ENCODE peak calls at places on chromosomes 6 and 20, in four cellular contexts. One of them, this sample, is unnamed.

GRCh38 chr20:17431621-17432364 is 99.4 kb downstream of the BFSP1 start:
- DNase-seq in psoas muscle: peak; percentile 69
- DNase-seq in kidney: no peak
- DNase-seq in left ventricle myocardium inferior: peak; percentile 47
- DNase-seq in this sample: no peak

GRCh38 chr20:54015496-54015895 is 54.9 kb downstream of the BCAS1 start:
- DNase-seq in kidney: no peak
- DNase-seq in left ventricle myocardium inferior: no peak
- DNase-seq in psoas muscle: no peak
- DNase-seq in this sample: no peak

GRCh38 chr6:137832110-137832509 is 34.9 kb upstream of the TNFAIP3 start:
- DNase-seq in kidney: no peak
- DNase-seq in psoas muscle: no peak
- DNase-seq in left ventricle myocardium inferior: no peak
- DNase-seq in this sample: no peak

GRCh38 chr6:43978473-43979360 is 148.5 kb downstream of the MRPL14 start:
- DNase-seq in psoas muscle: no peak
- DNase-seq in left ventricle myocardium inferior: no peak
- DNase-seq in kidney: no peak
- DNase-seq in this sample: no peak

GRCh38 chr6:85547719-85548118 is 45.9 kb downstream of the SNX14 start:
- DNase-seq in left ventricle myocardium inferior: no peak
- DNase-seq in psoas muscle: no peak
- DNase-seq in kidney: no peak
- DNase-seq in this sample: no peak

GRCh38 chr6:167817729-167818128 is 9.0 kb upstream of the AFDN start:
- DNase-seq in psoas muscle: no peak
- DNase-seq in left ventricle myocardium inferior: no peak
- DNase-seq in kidney: no peak
- DNase-seq in this sample: no peak

GRCh38 chr6:108666656-108667260 is 106.0 kb downstream of the FOXO3 start:
- DNase-seq in kidney: no peak
- DNase-seq in left ventricle myocardium inferior: no peak
- DNase-seq in psoas muscle: no peak
- DNase-seq in this sample: no peak

GRCh38 chr20:46797201-46797600 is 87.8 kb downstream of the SLC2A10 start:
- DNase-seq in psoas muscle: no peak
- DNase-seq in left ventricle myocardium inferior: no peak
- DNase-seq in kidney: no peak
- DNase-seq in this sample: no peak

GRCh38 chr6:160167547-160168391 is 46.2 kb downstream of the SLC22A1 start:
- DNase-seq in left ventricle myocardium inferior: no peak
- DNase-seq in kidney: no peak
- DNase-seq in psoas muscle: no peak
- DNase-seq in this sample: no peak
- TF ChIP-seq CTCF in left ventricle myocardium inferior: no peak
- TF ChIP-seq CTCF in kidney: peak; percentile 8
- TF ChIP-seq CTCF in psoas muscle: no peak
- TF ChIP-seq CTCF in this sample: no peak

GRCh38 chr20:31835977-31836852 is 9.2 kb downstream of the FOXS1 start:
- DNase-seq in kidney: peak; percentile 95
- DNase-seq in left ventricle myocardium inferior: peak; percentile 79
- DNase-seq in psoas muscle: peak; percentile 94
- DNase-seq in this sample: peak; percentile 91
- H3K27ac ChIP-seq in kidney: no peak overlapping the region
- H3K27ac ChIP-seq in left ventricle myocardium inferior: peak overlapping the region; percentile 42
- H3K27ac ChIP-seq in psoas muscle: peak overlapping the region; percentile 67
- H3K27ac ChIP-seq in this sample: peak overlapping the region; percentile 33

GRCh38 chr6:134177753-134178229 is 125.4 kb upstream of the SLC2A12 start:
- DNase-seq in psoas muscle: no peak
- DNase-seq in kidney: no peak
- DNase-seq in left ventricle myocardium inferior: no peak
- DNase-seq in this sample: no peak

GRCh38 chr6:134176283-134176975 is 124.0 kb upstream of the SLC2A12 start:
- DNase-seq in kidney: peak; percentile 92
- DNase-seq in psoas muscle: peak; percentile 85
- DNase-seq in left ventricle myocardium inferior: peak; percentile 62
- DNase-seq in this sample: peak; percentile 70

GRCh38 chr6:134177236-134177635 is 124.8 kb upstream of the SLC2A12 start:
- DNase-seq in left ventricle myocardium inferior: no peak
- DNase-seq in psoas muscle: no peak
- DNase-seq in kidney: no peak
- DNase-seq in this sample: no peak

GRCh38 chr6:134175532-134176282 is 123.3 kb upstream of the SLC2A12 start:
- DNase-seq in kidney: peak; percentile 95
- DNase-seq in psoas muscle: peak; percentile 57
- DNase-seq in left ventricle myocardium inferior: peak; percentile 79
- DNase-seq in this sample: peak; percentile 91

GRCh38 chr6:134178230-134179044 is 126.0 kb upstream of the SLC2A12 start:
- DNase-seq in left ventricle myocardium inferior: peak; percentile 68
- DNase-seq in kidney: peak; percentile 93
- DNase-seq in psoas muscle: peak; percentile 81
- DNase-seq in this sample: peak; percentile 90
- TF ChIP-seq CTCF in left ventricle myocardium inferior: peak; percentile 86
- TF ChIP-seq CTCF in kidney: peak; percentile 76
- TF ChIP-seq CTCF in psoas muscle: peak; percentile 75
- TF ChIP-seq CTCF in this sample: peak; percentile 83

GRCh38 chr6:32079566-32080290 is 29.4 kb downstream of the TNXB start:
- DNase-seq in left ventricle myocardium inferior: no peak
- DNase-seq in kidney: no peak
- DNase-seq in psoas muscle: peak; percentile 29
- DNase-seq in this sample: no peak
- H3K27ac ChIP-seq in left ventricle myocardium inferior: no peak overlapping the region
- H3K27ac ChIP-seq in kidney: no peak overlapping the region
- H3K27ac ChIP-seq in psoas muscle: no peak overlapping the region
- H3K27ac ChIP-seq in this sample: no peak overlapping the region

DNA sequence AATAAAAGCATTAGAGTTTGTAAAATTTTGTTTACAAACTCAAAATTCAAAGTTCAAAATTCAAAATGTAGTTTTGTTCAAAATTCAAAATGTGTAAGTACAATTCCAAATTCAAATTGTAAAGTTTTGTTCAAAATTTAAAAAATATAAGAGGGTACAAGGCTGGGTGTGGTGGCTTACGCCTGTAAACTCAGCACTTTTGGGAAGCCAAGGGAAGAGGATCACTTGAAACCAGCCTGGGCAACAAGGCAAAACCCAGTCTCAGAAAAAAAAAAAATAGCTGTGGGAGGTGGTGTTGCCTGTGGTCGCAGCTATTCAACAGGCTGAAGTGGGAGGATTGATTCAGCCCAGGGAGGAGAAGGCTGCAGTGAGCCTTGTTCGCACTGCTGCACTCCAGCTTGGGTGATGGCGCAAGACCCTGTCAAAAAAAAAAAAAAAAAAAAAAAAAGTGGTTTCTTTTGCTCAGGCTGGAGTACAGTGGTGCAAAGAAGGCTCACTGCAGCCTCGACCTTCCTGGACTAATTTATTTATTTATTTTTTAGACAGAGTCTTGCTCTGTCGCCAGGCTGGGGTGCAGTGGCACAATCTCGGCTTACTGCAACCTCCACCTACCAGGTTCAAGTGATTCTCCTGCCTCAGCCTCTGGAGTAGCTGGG is 5.4 kb upstream of the ZBTB12 start:
- DNase-seq in left ventricle myocardium inferior: no peak
- DNase-seq in kidney: no peak
- DNase-seq in psoas muscle: no peak
- DNase-seq in this sample: no peak
- TF ChIP-seq CTCF in left ventricle myocardium inferior: no peak
- TF ChIP-seq CTCF in kidney: no peak
- TF ChIP-seq CTCF in psoas muscle: no peak
- TF ChIP-seq CTCF in this sample: no peak

GRCh38 chr6:128600397-128600951 is 80.1 kb upstream of the PTPRK start:
- DNase-seq in left ventricle myocardium inferior: no peak
- DNase-seq in psoas muscle: no peak
- DNase-seq in kidney: no peak
- DNase-seq in this sample: no peak

GRCh38 chr6:128599036-128599435 is 78.6 kb upstream of the PTPRK start:
- DNase-seq in psoas muscle: no peak
- DNase-seq in kidney: no peak
- DNase-seq in left ventricle myocardium inferior: no peak
- DNase-seq in this sample: no peak

GRCh38 chr6:128597004-128597403 is 76.6 kb upstream of the PTPRK start:
- DNase-seq in kidney: no peak
- DNase-seq in left ventricle myocardium inferior: no peak
- DNase-seq in psoas muscle: no peak
- DNase-seq in this sample: no peak

GRCh38 chr6:128598561-128598960 is 78.2 kb upstream of the PTPRK start:
- DNase-seq in kidney: no peak
- DNase-seq in left ventricle myocardium inferior: no peak
- DNase-seq in psoas muscle: no peak
- DNase-seq in this sample: no peak

DNA sequence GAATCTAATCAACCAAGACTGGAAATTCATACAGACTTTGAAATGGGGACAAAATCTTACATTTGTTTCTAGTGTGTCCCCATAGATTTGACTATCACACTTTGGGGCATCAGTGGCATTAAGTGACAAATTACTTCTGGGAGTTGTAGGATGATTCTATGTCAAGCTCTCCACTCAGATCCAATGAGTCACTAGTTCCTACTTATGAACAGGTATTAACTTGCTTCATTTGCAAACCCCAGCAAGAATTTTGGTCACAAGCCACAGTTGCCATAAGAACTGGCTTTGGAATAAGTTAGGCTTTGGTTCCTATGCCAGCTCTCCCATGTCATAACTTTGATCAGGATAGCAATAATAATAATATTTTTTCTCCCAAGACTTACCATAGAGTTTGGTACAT is 77.6 kb upstream of the PTPRK start:
- DNase-seq in left ventricle myocardium inferior: no peak
- DNase-seq in psoas muscle: no peak
- DNase-seq in kidney: no peak
- DNase-seq in this sample: no peak
- H3K27ac ChIP-seq in left ventricle myocardium inferior: no peak overlapping the region
- H3K27ac ChIP-seq in psoas muscle: no peak overlapping the region
- H3K27ac ChIP-seq in kidney: no peak overlapping the region
- H3K27ac ChIP-seq in this sample: no peak overlapping the region

DNA sequence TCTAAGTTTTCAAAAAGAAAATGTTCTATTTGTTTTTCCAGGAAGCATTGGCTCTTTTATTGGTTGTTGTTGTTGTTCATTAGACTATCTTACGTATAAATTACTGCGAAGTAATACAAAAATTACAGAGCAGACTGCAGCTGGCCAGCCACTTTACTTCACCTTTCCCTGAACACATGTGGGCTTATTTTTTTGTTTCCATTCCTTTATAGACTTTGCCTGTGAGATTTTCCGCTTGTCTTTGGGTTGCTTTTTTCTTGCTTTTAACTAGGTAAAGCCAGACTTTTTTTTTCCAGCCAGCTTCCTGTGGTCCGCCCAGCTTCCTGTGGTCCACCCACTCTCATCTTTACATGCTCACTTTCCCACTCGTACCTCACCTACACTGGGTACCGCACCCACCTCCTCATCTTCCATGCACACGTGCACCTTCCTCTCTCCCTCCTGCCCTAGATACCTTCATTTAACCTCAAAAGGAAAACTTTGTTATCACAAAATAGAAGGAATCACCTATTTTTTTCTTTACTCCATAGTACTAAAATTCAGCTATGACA is 79.0 kb downstream of the IPCEF1 start:
- DNase-seq in psoas muscle: no peak
- DNase-seq in kidney: no peak
- DNase-seq in left ventricle myocardium inferior: no peak
- DNase-seq in this sample: no peak
- TF ChIP-seq CTCF in psoas muscle: no peak
- TF ChIP-seq CTCF in kidney: no peak
- TF ChIP-seq CTCF in left ventricle myocardium inferior: no peak
- TF ChIP-seq CTCF in this sample: no peak